ENCODE peak calls at places on chromosome 17, in nine cellular contexts. L is IMR-90; O is ovary; R is cardiac fibroblast; A is CD8-positive, alpha-beta T cell; F is tibial artery; G is neural progenitor cell; J is AG10803; Z is thyroid gland. E is an unnamed sample.

GRCh38 chr17:59642535-59642934 is 22.8 kb downstream of the CLTC start:
- DNase-seq in L (no peak), O (no peak), R (no peak), A (no peak), F (no peak), G (no peak), J (no peak), Z (no peak), E (no peak)

GRCh38 chr17:68011199-68011665 is 15.0 kb upstream of the C17orf58 start:
- DNase-seq in L (no peak), O (no peak), R (peak; percentile 25), A (peak; percentile 63), F (no peak), G (peak; percentile 66), J (no peak), Z (peak; percentile 54), E (no peak)

GRCh38 chr17:82278786-82279379 is 5.4 kb upstream of the CSNK1D start:
- DNase-seq in L (no peak), O (no peak), R (no peak), A (no peak), F (no peak), G (no peak), J (no peak), Z (no peak), E (no peak)

GRCh38 chr17:69320908-69321238 is 6.1 kb downstream of the ABCA5 start:
- DNase-seq in L (no peak), O (no peak), R (no peak), A (no peak), F (no peak), G (no peak), J (no peak), Z (no peak), E (no peak)

GRCh38 chr17:975321-975982 is 4.1 kb downstream of the NXN start:
- DNase-seq in L (no peak), O (no peak), R (no peak), A (no peak), F (no peak), G (no peak), J (peak; percentile 74), Z (no peak), E (no peak)

GRCh38 chr17:77488531-77489238 is 347.9 kb downstream of the SEC14L1 start:
- DNase-seq in L (peak; percentile 33), O (no peak), R (no peak), A (no peak), F (no peak), G (no peak), J (no peak), Z (no peak), E (no peak)

GRCh38 chr17:21161498-21162393 is 35.0 kb downstream of the DHRS7B start:
- DNase-seq in L (peak; percentile 69), O (no peak), R (peak; percentile 81), A (no peak), F (no peak), G (no peak), J (peak; percentile 99), Z (no peak), E (peak; percentile 92)

GRCh38 chr17:50055055-50055425 is 870 bp upstream of the ITGA3 start:
- DNase-seq in L (no peak), O (no peak), R (no peak), A (peak; percentile 17), F (no peak), G (peak; percentile 26), J (no peak), Z (peak; percentile 95), E (no peak)

GRCh38 chr17:35788504-35788998 is 6.9 kb downstream of the MMP28 start:
- DNase-seq in L (peak; percentile 92), O (no peak), R (peak; percentile 72), A (no peak), F (peak; percentile 64), G (no peak), J (peak; percentile 80), Z (no peak), E (no peak)

GRCh38 chr17:77842148-77842905 is 116.2 kb upstream of the TNRC6C start:
- DNase-seq in L (peak; percentile 38), O (no peak), R (peak; percentile 44), A (no peak), F (peak; percentile 45), G (no peak), J (no peak), Z (no peak), E (no peak)

GRCh38 chr17:82269882-82270500 is 3.5 kb downstream of the CSNK1D start:
- DNase-seq in L (no peak), O (no peak), R (no peak), A (no peak), F (no peak), G (no peak), J (no peak), Z (no peak), E (no peak)

GRCh38 chr17:78168906-78169793 is 769 bp downstream of the SYNGR2 start:
- DNase-seq in L (peak; percentile 33), O (peak; percentile 60), R (peak; percentile 34), A (peak; percentile 46), F (peak; percentile 87), G (peak; percentile 60), J (peak; percentile 33), Z (peak; percentile 84), E (no peak)

GRCh38 chr17:64327201-64327930 is 63.3 kb downstream of the PECAM1 start:
- DNase-seq in L (no peak), O (no peak), R (peak; percentile 96), A (no peak), F (no peak), G (no peak), J (no peak), Z (no peak), E (peak; percentile 59)

GRCh38 chr17:29131814-29132682 is 48.1 kb downstream of the MYO18A start:
- DNase-seq in L (peak; percentile 86), O (no peak), R (peak; percentile 86), A (no peak), F (peak; percentile 80), G (no peak), J (peak; percentile 93), Z (no peak), E (peak; percentile 74)

GRCh38 chr17:41915020-41915419 is 3.7 kb downstream of the ACLY start:
- DNase-seq in L (no peak), O (no peak), R (no peak), A (no peak), F (no peak), G (no peak), J (no peak), Z (no peak), E (no peak)

GRCh38 chr17:67151717-67152116 is 93.3 kb downstream of the HELZ start:
- DNase-seq in L (peak; percentile 81), O (no peak), R (peak; percentile 17), A (no peak), F (no peak), G (no peak), J (peak; percentile 15), Z (no peak), E (no peak)

DNA sequence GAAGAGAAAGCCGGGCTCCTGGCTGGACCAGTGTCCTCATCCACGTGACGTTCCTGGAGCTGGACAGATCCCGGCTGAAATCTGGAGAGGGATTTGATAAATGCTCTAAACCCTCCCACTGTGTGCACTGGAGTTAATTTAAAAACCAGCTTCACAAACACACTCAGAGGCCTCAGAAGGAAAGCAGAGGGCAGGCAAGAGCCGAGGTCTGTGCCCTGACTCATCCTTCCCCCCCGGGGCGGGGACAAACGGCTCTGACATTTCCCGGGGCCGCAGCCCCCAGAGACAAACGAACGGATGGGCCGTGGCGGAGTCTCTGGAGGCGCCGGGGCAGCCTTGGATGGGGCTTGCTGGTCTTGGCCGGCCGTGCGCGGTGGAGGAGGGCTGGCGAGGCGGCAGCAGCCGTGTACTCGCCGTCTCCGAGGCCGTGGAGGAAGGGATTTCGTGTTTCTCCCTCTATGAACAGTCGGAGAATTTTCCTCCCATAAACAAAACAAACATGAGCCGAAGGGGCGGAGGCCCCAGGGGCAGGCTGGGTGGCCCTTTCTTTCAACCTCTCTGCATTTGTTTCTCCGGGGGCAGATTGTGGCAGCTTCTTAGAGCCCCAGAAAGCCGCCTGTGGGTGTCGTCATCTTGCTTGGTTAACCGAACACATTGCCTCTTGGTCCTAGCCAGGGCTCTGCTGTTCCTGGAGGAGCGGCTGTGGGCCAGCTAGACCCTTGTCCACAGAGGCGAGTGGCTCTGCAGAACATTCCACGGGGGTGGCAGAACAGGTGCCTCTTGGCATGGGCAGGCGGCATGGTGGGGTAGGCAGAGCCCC is 94.3 kb downstream of the NTN1 start:
- DNase-seq in L (peak; percentile 6), O (no peak), R (peak; percentile 33), A (peak; percentile 51), F (peak; percentile 92), G (peak; percentile 81), J (peak; percentile 63), Z (no peak), E (no peak)
- TF ChIP-seq CTCF in L (no peak), O (no peak), R (peak; percentile 33), A (no peak), F (peak; percentile 43), G (peak; percentile 17), J (peak; percentile 54), Z (no peak), E (peak; percentile 30)

DNA sequence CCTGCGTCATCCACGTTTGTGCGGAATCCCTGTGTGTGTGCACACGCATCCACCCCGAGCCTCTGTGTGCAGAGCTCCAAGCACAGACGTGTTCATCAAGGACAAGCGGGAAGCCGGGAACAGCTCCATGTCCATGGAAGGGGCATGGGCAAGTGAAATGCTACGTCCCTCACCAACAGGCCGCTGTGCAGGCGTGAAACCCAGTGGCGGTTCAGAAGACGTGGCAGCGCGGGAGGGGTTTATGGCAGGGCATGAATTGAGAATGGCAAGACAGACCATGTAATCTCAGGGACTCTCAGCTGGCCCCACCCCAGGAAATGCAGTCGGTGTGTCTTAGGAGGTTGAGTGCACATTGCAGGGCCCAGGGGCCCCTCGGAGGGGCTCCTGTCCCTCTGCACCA is 52.7 kb downstream of the TBC1D16 start:
- DNase-seq in L (no peak), O (no peak), R (no peak), A (no peak), F (peak; percentile 47), G (no peak), J (no peak), Z (no peak), E (no peak)
- H3K4me3 ChIP-seq in L (no peak overlapping the region), O (no peak overlapping the region), R (no peak overlapping the region), A (no peak overlapping the region), F (no peak overlapping the region), G (no peak overlapping the region), J (no peak overlapping the region), Z (no peak overlapping the region), E (no peak overlapping the region)

GRCh38 chr17:74433421-74434121 is 1.7 kb downstream of the GPRC5C start:
- DNase-seq in L (no peak), O (peak; percentile 50), R (peak; percentile 49), A (no peak), F (peak; percentile 82), G (peak; percentile 51), J (no peak), Z (peak; percentile 67), E (no peak)
- TF ChIP-seq CTCF in L (no peak), O (no peak), R (no peak), A (no peak), F (peak; percentile 29), G (no peak), J (no peak), Z (no peak), E (no peak)

GRCh38 chr17:5618511-5618910 is 34.2 kb upstream of the NLRP1 start:
- DNase-seq in L (no peak), O (no peak), R (no peak), A (no peak), F (no peak), G (no peak), J (no peak), Z (no peak), E (no peak)

GRCh38 chr17:5615476-5615875 is 31.2 kb upstream of the NLRP1 start:
- DNase-seq in L (no peak), O (no peak), R (no peak), A (no peak), F (no peak), G (no peak), J (no peak), Z (no peak), E (no peak)

GRCh38 chr17:5619088-5619740 is 34.9 kb upstream of the NLRP1 start:
- DNase-seq in L (no peak), O (no peak), R (no peak), A (no peak), F (no peak), G (no peak), J (no peak), Z (no peak), E (no peak)
- H3K4me3 ChIP-seq in L (no peak overlapping the region), O (no peak overlapping the region), R (no peak overlapping the region), A (no peak overlapping the region), F (no peak overlapping the region), G (no peak overlapping the region), J (no peak overlapping the region), Z (no peak overlapping the region), E (no peak overlapping the region)